ENCODE peak calls at places on chromosomes 16 and 17, in four cellular contexts. One of them, this sample, is unnamed.

GRCh38 chr17:60145006-60145935 is 4.5 kb upstream of the CA4 start:
- DNase-seq in NCI-H1092 treated with DMSO at 0.1 percent for 48 hours: no peak
- DNase-seq in ACHN: no peak
- DNase-seq in ascending aorta: no peak
- DNase-seq in this sample: no peak

GRCh38 chr16:15043344-15043743 is 12.5 kb downstream of the NTAN1 start:
- DNase-seq in NCI-H1092 treated with DMSO at 0.1 percent for 48 hours: no peak
- DNase-seq in ACHN: no peak
- DNase-seq in ascending aorta: no peak
- DNase-seq in this sample: no peak

GRCh38 chr16:56530872-56531271 is 11.0 kb upstream of the BBS2 start:
- DNase-seq in NCI-H1092 treated with DMSO at 0.1 percent for 48 hours: no peak
- DNase-seq in ACHN: peak; percentile 15
- DNase-seq in ascending aorta: no peak
- DNase-seq in this sample: no peak

GRCh38 chr17:50256826-50257573 is 17.3 kb upstream of the TMEM92 start:
- DNase-seq in NCI-H1092 treated with DMSO at 0.1 percent for 48 hours: no peak
- DNase-seq in ACHN: no peak
- DNase-seq in ascending aorta: no peak
- DNase-seq in this sample: no peak

GRCh38 chr16:56353054-56353921 is 72.1 kb downstream of the AMFR start:
- DNase-seq in NCI-H1092 treated with DMSO at 0.1 percent for 48 hours: no peak
- DNase-seq in ACHN: no peak
- DNase-seq in ascending aorta: no peak
- DNase-seq in this sample: no peak

GRCh38 chr16:81669473-81670350 is 109.4 kb upstream of the PLCG2 start:
- DNase-seq in NCI-H1092 treated with DMSO at 0.1 percent for 48 hours: peak; percentile 83
- DNase-seq in ACHN: no peak
- DNase-seq in ascending aorta: no peak
- DNase-seq in this sample: peak; percentile 51

GRCh38 chr17:51366866-51367265 is 106.5 kb downstream of the UTP18 start:
- DNase-seq in NCI-H1092 treated with DMSO at 0.1 percent for 48 hours: no peak
- DNase-seq in ACHN: no peak
- DNase-seq in ascending aorta: no peak
- DNase-seq in this sample: no peak

GRCh38 chr16:21026846-21027245 is 123.8 kb downstream of the DNAH3 start:
- DNase-seq in NCI-H1092 treated with DMSO at 0.1 percent for 48 hours: no peak
- DNase-seq in ACHN: no peak
- DNase-seq in ascending aorta: no peak
- DNase-seq in this sample: no peak

GRCh38 chr16:85167589-85168537 is 55.6 kb upstream of the CIBAR2 start:
- DNase-seq in NCI-H1092 treated with DMSO at 0.1 percent for 48 hours: no peak
- DNase-seq in ACHN: no peak
- DNase-seq in ascending aorta: no peak
- DNase-seq in this sample: no peak

GRCh38 chr17:11932337-11932898 is 64.9 kb downstream of the ZNF18 start:
- DNase-seq in NCI-H1092 treated with DMSO at 0.1 percent for 48 hours: no peak
- DNase-seq in ACHN: no peak
- DNase-seq in ascending aorta: no peak
- DNase-seq in this sample: no peak

GRCh38 chr17:8173056-8173870 is 2.9 kb downstream of the TMEM107 start:
- DNase-seq in NCI-H1092 treated with DMSO at 0.1 percent for 48 hours: peak; percentile 91
- DNase-seq in ACHN: peak; percentile 99
- DNase-seq in ascending aorta: no peak
- DNase-seq in this sample: peak; percentile 96

GRCh38 chr17:75524971-75525805 is at the start of gene LLGL2:
- DNase-seq in NCI-H1092 treated with DMSO at 0.1 percent for 48 hours: peak; percentile 71
- DNase-seq in ACHN: peak; percentile 91
- DNase-seq in ascending aorta: no peak
- DNase-seq in this sample: peak; percentile 64

GRCh38 chr16:18796377-18796776 is 5.0 kb downstream of the ARL6IP1 start:
- DNase-seq in NCI-H1092 treated with DMSO at 0.1 percent for 48 hours: no peak
- DNase-seq in ACHN: no peak
- DNase-seq in ascending aorta: no peak
- DNase-seq in this sample: no peak